ENCODE peak calls at places on chromosomes 11 and 22, in seven cellular contexts. One of them, this sample, is unnamed.

GRCh38 chr11:130531061-130531460 is 82.6 kb downstream of the ADAMTS15 start:
- DNase-seq in HCT116: no peak
- DNase-seq in K562: no peak
- DNase-seq in SK-N-SH: no peak
- DNase-seq in HepG2: no peak
- DNase-seq in H1: no peak
- DNase-seq in GM12878: no peak
- DNase-seq in this sample: no peak

GRCh38 chr11:73053964-73054363 is 88.2 kb downstream of the FCHSD2 start:
- DNase-seq in HCT116: no peak
- DNase-seq in K562: no peak
- DNase-seq in SK-N-SH: peak; percentile 17
- DNase-seq in HepG2: no peak
- DNase-seq in H1: no peak
- DNase-seq in GM12878: no peak
- DNase-seq in this sample: no peak

GRCh38 chr11:65856689-65857499 is 1.1 kb downstream of the CFL1 start:
- DNase-seq in HCT116: no peak
- DNase-seq in K562: peak; percentile 76
- DNase-seq in SK-N-SH: peak; percentile 80
- DNase-seq in HepG2: peak; percentile 48
- DNase-seq in H1: no peak
- DNase-seq in GM12878: no peak
- DNase-seq in this sample: peak; percentile 84

GRCh38 chr22:39627865-39628562 is 57.5 kb downstream of the CACNA1I start:
- DNase-seq in HCT116: no peak
- DNase-seq in K562: no peak
- DNase-seq in SK-N-SH: peak; percentile 51
- DNase-seq in HepG2: no peak
- DNase-seq in H1: no peak
- DNase-seq in GM12878: no peak
- DNase-seq in this sample: no peak

GRCh38 chr11:95143106-95143681 is 53.5 kb downstream of the ENDOD1 start:
- DNase-seq in HCT116: no peak
- DNase-seq in K562: no peak
- DNase-seq in SK-N-SH: no peak
- DNase-seq in HepG2: no peak
- DNase-seq in H1: no peak
- DNase-seq in GM12878: no peak
- DNase-seq in this sample: no peak

GRCh38 chr11:79052539-79052938 is 388.3 kb downstream of the TENM4 start:
- DNase-seq in HCT116: no peak
- DNase-seq in K562: peak; percentile 19
- DNase-seq in SK-N-SH: no peak
- DNase-seq in HepG2: no peak
- DNase-seq in H1: no peak
- DNase-seq in GM12878: no peak
- DNase-seq in this sample: peak; percentile 40

GRCh38 chr11:66289548-66290331 is 797 bp upstream of the YIF1A start:
- DNase-seq in HCT116: no peak
- DNase-seq in K562: peak; percentile 89
- DNase-seq in SK-N-SH: no peak
- DNase-seq in HepG2: no peak
- DNase-seq in H1: no peak
- DNase-seq in GM12878: peak; percentile 45
- DNase-seq in this sample: peak; percentile 82

GRCh38 chr11:113274708-113275582 is 39.4 kb upstream of the TTC12 start:
- DNase-seq in HCT116: no peak
- DNase-seq in K562: no peak
- DNase-seq in SK-N-SH: peak; percentile 44
- DNase-seq in HepG2: no peak
- DNase-seq in H1: peak; percentile 21
- DNase-seq in GM12878: no peak
- DNase-seq in this sample: no peak

GRCh38 chr22:31150615-31151014 is 9.4 kb upstream of the RNF185 start:
- DNase-seq in HCT116: no peak
- DNase-seq in K562: no peak
- DNase-seq in SK-N-SH: no peak
- DNase-seq in HepG2: peak; percentile 60
- DNase-seq in H1: no peak
- DNase-seq in GM12878: no peak
- DNase-seq in this sample: no peak

GRCh38 chr11:2318707-2319106 is 16.9 kb downstream of the TSPAN32 start:
- DNase-seq in HCT116: no peak
- DNase-seq in K562: no peak
- DNase-seq in SK-N-SH: no peak
- DNase-seq in HepG2: no peak
- DNase-seq in H1: no peak
- DNase-seq in GM12878: no peak
- DNase-seq in this sample: no peak

GRCh38 chr11:80798189-80798588 is 1357.4 kb upstream of the TENM4 start:
- DNase-seq in HCT116: no peak
- DNase-seq in K562: no peak
- DNase-seq in SK-N-SH: no peak
- DNase-seq in HepG2: no peak
- DNase-seq in H1: no peak
- DNase-seq in GM12878: no peak
- DNase-seq in this sample: no peak

GRCh38 chr11:96037267-96037990 is 113.5 kb upstream of the MTMR2 start:
- DNase-seq in HCT116: no peak
- DNase-seq in K562: no peak
- DNase-seq in SK-N-SH: no peak
- DNase-seq in HepG2: no peak
- DNase-seq in H1: no peak
- DNase-seq in GM12878: no peak
- DNase-seq in this sample: no peak

GRCh38 chr11:60985991-60986915 is 14.8 kb downstream of the CD6 start:
- DNase-seq in HCT116: no peak
- DNase-seq in K562: no peak
- DNase-seq in SK-N-SH: no peak
- DNase-seq in HepG2: no peak
- DNase-seq in H1: no peak
- DNase-seq in GM12878: no peak
- DNase-seq in this sample: no peak

GRCh38 chr11:107708787-107709186 is 3.1 kb downstream of the SLN start:
- DNase-seq in HCT116: no peak
- DNase-seq in K562: no peak
- DNase-seq in SK-N-SH: no peak
- DNase-seq in HepG2: no peak
- DNase-seq in H1: no peak
- DNase-seq in GM12878: no peak
- DNase-seq in this sample: no peak

DNA sequence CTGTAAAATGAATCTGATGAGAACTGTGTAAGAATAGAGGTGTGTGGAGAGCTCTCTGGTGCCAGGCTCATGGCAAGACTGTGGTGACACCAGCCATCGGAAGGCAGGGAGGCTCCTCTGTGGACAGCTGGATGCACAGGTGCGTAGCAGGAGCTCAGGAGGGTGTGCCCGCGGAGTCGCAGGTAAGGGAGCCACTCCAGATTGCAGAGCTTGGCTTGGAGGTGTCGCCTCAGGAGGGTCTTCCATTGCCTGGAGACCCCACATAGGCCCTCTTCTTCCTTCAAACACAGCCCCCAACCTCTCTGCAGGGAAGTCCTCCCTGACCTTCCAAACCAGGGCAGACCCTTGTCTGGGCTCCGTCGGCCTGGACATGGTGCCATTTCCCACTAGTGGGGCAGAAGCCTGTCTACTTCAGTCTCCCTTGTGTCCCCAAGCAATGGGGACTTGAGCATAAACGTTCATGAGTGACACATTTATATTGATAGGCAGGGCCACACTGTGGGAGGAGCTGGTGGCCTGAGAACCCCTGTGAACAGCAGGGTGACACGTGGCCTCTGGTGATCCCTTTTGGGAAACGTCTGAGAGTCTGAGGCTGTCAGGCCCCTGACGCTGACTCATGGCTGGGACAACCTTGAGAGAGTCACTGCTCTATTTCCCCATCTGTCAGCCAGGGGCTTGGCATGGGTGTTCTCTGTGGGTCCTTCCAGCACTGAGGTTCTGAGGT is 54.4 kb downstream of the SMIM38 start:
- DNase-seq in HCT116: no peak
- DNase-seq in K562: peak; percentile 68
- DNase-seq in SK-N-SH: no peak
- DNase-seq in HepG2: peak; percentile 38
- DNase-seq in H1: no peak
- DNase-seq in GM12878: peak; percentile 23
- DNase-seq in this sample: no peak
- TF ChIP-seq JUND in HCT116: no peak
- TF ChIP-seq JUND in K562: peak; percentile 73
- TF ChIP-seq JUND in SK-N-SH: no peak
- TF ChIP-seq JUND in HepG2: no peak
- TF ChIP-seq JUND in H1: no peak
- TF ChIP-seq JUND in GM12878: no peak
- TF ChIP-seq JUND in this sample: no peak

DNA sequence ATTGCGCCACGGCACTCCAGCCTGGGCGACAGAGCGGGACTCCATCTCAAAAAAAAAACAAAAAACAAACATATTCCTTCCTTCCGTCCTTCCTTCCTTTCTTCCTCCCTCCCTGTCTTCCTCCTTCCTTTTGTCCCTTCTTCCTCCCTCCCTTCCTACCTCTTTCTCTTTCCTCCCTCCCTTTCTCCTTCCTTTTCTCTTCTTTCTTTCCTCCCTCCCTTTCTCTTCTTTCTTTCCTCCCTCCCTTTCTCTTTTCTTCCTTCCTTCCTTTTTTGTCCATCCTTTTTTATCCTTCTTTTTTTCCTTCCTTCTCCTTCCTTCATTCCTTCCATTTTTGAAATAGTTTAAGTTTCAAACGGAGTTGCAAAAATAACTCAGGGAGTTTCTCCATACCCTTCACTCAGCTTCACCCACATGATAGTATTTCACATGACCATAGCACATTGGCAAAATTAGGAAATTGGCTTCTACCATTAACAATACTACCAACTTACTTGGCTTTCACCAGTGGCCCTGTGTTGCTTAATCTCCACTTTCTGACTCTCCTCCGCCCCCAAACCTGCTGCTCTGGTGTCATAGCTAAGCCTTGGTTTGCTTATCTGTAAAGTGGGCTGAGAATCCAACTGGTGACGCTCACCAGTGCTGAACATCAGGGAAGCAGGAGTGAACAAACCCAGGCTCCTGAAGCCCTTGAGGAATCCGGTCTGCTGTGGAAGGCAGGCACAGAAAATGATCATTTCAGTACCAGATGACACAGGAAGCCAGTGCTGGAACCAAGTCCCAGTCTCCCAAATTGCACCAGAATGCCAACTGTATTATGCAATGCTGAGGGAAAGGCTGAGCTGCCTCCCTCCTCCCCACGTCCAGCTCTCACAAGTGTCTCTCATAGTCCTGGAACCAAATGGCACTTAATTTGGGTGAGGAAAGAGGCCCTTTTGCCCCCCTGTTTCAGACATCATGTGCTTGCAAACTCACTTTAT is 17.2 kb upstream of the CRYBB3 start:
- DNase-seq in HCT116: no peak
- DNase-seq in K562: no peak
- DNase-seq in SK-N-SH: no peak
- DNase-seq in HepG2: no peak
- DNase-seq in H1: no peak
- DNase-seq in GM12878: no peak
- DNase-seq in this sample: no peak
- TF ChIP-seq JUND in HCT116: no peak
- TF ChIP-seq JUND in K562: no peak
- TF ChIP-seq JUND in SK-N-SH: no peak
- TF ChIP-seq JUND in HepG2: no peak
- TF ChIP-seq JUND in H1: no peak
- TF ChIP-seq JUND in GM12878: no peak
- TF ChIP-seq JUND in this sample: no peak

GRCh38 chr22:50505776-50506610 is 1.5 kb downstream of the LMF2 start:
- DNase-seq in HCT116: no peak
- DNase-seq in K562: no peak
- DNase-seq in SK-N-SH: no peak
- DNase-seq in HepG2: no peak
- DNase-seq in H1: no peak
- DNase-seq in GM12878: no peak
- DNase-seq in this sample: no peak
- TF ChIP-seq JUND in HCT116: no peak
- TF ChIP-seq JUND in K562: no peak
- TF ChIP-seq JUND in SK-N-SH: no peak
- TF ChIP-seq JUND in HepG2: no peak
- TF ChIP-seq JUND in H1: no peak
- TF ChIP-seq JUND in GM12878: no peak
- TF ChIP-seq JUND in this sample: no peak

GRCh38 chr11:129374993-129375721 is 491 bp upstream of the BARX2 start:
- DNase-seq in HCT116: no peak
- DNase-seq in K562: no peak
- DNase-seq in SK-N-SH: peak; percentile 49
- DNase-seq in HepG2: no peak
- DNase-seq in H1: no peak
- DNase-seq in GM12878: no peak
- DNase-seq in this sample: peak; percentile 87
- TF ChIP-seq JUND in HCT116: no peak
- TF ChIP-seq JUND in K562: no peak
- TF ChIP-seq JUND in SK-N-SH: no peak
- TF ChIP-seq JUND in HepG2: no peak
- TF ChIP-seq JUND in H1: no peak
- TF ChIP-seq JUND in GM12878: no peak
- TF ChIP-seq JUND in this sample: no peak

This sample was measured in T47D.